ENCODE peak calls at places on chromosomes 5 and 9, in five cellular contexts. M is GM23338, J is HepG2, W is A549, I is K562. B is an unnamed sample.
A peak's percentile ranks its signal among the peaks of the same experiment; 100 is the strongest.

GRCh38 chr9:137395666-137396010 is 27.3 kb downstream of the EXD3 start:
- DNase-seq in M (no peak), J (no peak), W (no peak), I (no peak), B (no peak)

GRCh38 chr5:92560698-92561361 is 1020.2 kb downstream of the NR2F1-AS1 start:
- DNase-seq in M (peak; percentile 61), J (no peak), W (no peak), I (no peak), B (no peak)

GRCh38 chr5:83925321-83925877 is 204.7 kb upstream of the HAPLN1 start:
- DNase-seq in M (no peak), J (no peak), W (no peak), I (no peak), B (no peak)

GRCh38 chr5:116273458-116274242 is 188.8 kb downstream of the COMMD10 start:
- DNase-seq in M (no peak), J (no peak), W (no peak), I (no peak), B (peak; percentile 43)

GRCh38 chr5:15191012-15191411 is 309.0 kb upstream of the FBXL7 start:
- DNase-seq in M (no peak), J (no peak), W (no peak), I (no peak), B (no peak)

GRCh38 chr9:133715866-133716563 is 22.1 kb downstream of the SARDH start:
- DNase-seq in M (peak; percentile 71), J (peak; percentile 60), W (no peak), I (peak; percentile 31), B (no peak)

GRCh38 chr9:114080773-114081440 is 2.8 kb upstream of the AMBP start:
- DNase-seq in M (no peak), J (peak; percentile 99), W (peak; percentile 83), I (no peak), B (no peak)

GRCh38 chr5:133425764-133426738 is 186.3 kb downstream of the FSTL4 start:
- DNase-seq in M (no peak), J (no peak), W (no peak), I (no peak), B (no peak)

GRCh38 chr9:124022201-124023121 is 10.9 kb downstream of the LHX2 start:
- DNase-seq in M (peak; percentile 88), J (peak; percentile 24), W (no peak), I (peak; percentile 91), B (no peak)

GRCh38 chr5:150780180-150780692 is 1.7 kb downstream of the SMIM3 start:
- DNase-seq in M (no peak), J (no peak), W (no peak), I (no peak), B (peak; percentile 81)

GRCh38 chr9:88460583-88461332 is 72.5 kb downstream of the SPIN1 start:
- DNase-seq in M (peak; percentile 30), J (no peak), W (no peak), I (no peak), B (no peak)

GRCh38 chr5:92945630-92946097 is 635.4 kb downstream of the NR2F1-AS1 start:
- DNase-seq in M (no peak), J (peak; percentile 95), W (peak; percentile 19), I (no peak), B (no peak)

GRCh38 chr9:68947015-68947414 is 66.9 kb downstream of the PRKACG start:
- DNase-seq in M (peak; percentile 81), J (no peak), W (no peak), I (no peak), B (no peak)

GRCh38 chr5:138275379-138275782 is 960 bp upstream of the GFRA3 start:
- DNase-seq in M (peak; percentile 22), J (peak; percentile 7), W (no peak), I (no peak), B (no peak)

GRCh38 chr9:80127920-80128319 is 556.2 kb downstream of the TLE4 start:
- DNase-seq in M (no peak), J (no peak), W (no peak), I (no peak), B (no peak)

GRCh38 chr9:120775859-120776258 is 17.4 kb downstream of the FBXW2 start:
- DNase-seq in M (no peak), J (no peak), W (no peak), I (peak; percentile 34), B (no peak)

DNA sequence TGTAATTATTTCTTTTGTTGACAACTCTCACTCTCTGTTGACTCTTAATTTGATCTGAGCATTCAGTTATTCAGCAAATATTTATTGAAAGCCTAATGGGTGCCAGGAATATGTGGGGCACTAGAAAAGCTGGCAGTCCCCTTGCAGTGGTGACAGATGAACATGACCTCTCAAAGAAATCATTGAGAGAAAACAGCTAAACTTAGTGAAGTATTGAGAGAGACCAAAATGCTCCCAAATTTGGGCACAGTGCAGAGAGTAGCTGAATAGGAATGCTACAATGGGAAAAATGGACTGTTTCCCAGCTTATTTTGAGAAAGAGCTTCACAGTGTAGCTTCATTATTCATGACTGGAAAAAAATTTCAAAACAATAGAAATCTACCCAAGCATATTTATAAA is 257.9 kb downstream of the SGCD start:
- DNase-seq in M (no peak), J (no peak), W (no peak), I (no peak), B (no peak)
- TF ChIP-seq JUNB in M (no peak), J (no peak), W (no peak), I (no peak), B (no peak)

GRCh38 chr5:75706775-75707174 is 10.5 kb downstream of the POC5 start:
- DNase-seq in M (no peak), J (no peak), W (no peak), I (peak; percentile 14), B (no peak)

GRCh38 chr5:75712091-75712490 is 5.1 kb downstream of the POC5 start:
- DNase-seq in M (no peak), J (no peak), W (no peak), I (no peak), B (no peak)

GRCh38 chr5:75710630-75711029 is 6.6 kb downstream of the POC5 start:
- DNase-seq in M (no peak), J (no peak), W (no peak), I (no peak), B (no peak)

GRCh38 chr5:75707911-75708509 is 9.2 kb downstream of the POC5 start:
- DNase-seq in M (no peak), J (no peak), W (no peak), I (no peak), B (no peak)
- TF ChIP-seq JUNB in M (no peak), J (no peak), W (no peak), I (no peak), B (no peak)

DNA sequence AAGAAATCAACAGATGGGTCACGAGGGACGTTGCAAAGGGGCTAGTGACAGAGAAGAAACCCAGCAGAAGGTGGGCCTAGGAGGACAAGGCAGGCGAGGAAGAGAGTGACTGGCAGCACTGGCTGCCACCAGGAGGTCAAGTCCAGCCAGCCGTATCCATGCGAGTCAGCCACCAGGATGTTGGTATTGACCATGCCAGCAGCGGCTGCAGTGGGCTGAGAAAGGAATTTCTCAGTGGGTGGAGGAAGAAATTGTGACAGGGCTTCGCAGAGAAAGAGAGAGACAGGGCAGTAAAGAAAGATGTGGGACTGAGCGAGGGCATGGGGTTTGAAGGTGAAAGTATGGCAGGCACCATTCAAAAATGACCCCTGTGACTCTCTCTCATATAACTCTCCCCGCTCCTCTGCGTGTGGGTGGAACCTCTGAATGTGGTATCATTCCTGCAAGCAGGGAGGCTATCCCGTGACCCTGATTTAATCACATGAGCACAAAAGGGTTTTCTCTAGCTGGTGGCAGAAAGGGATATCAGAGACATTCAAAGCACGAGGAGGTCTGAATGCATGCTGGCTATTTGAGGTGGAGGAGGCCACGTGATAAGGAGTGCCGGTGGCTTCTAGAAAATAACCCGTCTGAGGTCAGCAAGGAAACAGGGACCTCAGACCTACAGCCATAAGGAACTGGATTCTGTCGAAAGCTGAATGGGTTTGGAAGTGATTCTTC is 45.4 kb upstream of the FBXW11 start:
- DNase-seq in M (no peak), J (no peak), W (no peak), I (peak; percentile 22), B (no peak)
- TF ChIP-seq JUNB in M (no peak), J (no peak), W (no peak), I (no peak), B (no peak)

GRCh38 chr5:176659860-176660461 is 12.7 kb downstream of the TSPAN17 start:
- DNase-seq in M (no peak), J (no peak), W (no peak), I (no peak), B (no peak)

GRCh38 chr5:176660530-176660859 is 13.2 kb downstream of the TSPAN17 start:
- DNase-seq in M (no peak), J (no peak), W (no peak), I (no peak), B (no peak)

GRCh38 chr5:176661676-176662075 is 14.4 kb downstream of the TSPAN17 start:
- DNase-seq in M (no peak), J (no peak), W (no peak), I (no peak), B (no peak)

GRCh38 chr5:176662371-176663333 is 15.4 kb downstream of the TSPAN17 start:
- DNase-seq in M (no peak), J (no peak), W (no peak), I (no peak), B (no peak)

DNA sequence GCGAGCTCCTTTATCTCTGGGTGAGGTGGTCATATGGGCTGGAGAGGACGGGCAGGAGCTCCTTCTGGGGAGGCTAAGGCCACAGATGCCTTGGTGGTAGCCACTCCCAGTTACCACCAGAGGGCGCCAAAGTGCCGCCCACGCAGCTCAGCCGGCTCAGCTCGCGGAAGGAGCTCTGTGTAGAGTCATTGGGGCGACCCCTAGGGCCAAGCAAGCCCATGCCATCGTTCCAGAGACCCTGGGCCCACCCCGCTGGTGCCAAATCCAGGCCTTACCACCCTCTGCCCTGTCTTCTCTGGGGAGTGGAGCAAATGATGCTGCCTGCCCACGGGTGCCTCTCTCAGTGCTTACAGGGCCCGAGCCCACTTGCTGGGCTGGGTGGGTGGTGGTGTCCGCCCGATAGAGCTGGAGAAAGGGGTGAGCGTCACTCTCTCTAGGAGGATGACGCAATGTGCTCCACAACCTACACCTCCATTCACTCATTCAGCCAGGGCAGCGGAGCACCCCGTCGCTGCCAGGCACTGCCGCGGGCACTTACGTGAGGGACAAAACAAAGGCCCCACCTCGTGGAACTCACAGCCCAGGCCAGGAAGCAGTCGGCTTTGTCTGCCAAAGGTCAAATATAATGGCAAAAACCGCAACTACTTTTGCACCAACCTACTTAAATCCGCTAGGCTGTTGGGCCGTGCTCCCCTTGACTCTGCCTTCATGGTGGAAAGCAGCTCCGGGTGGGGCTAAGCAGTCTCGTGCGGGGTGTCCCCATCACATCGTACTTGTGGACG is 13.8 kb downstream of the TSPAN17 start:
- DNase-seq in M (peak; percentile 90), J (peak; percentile 65), W (peak; percentile 95), I (peak; percentile 90), B (peak; percentile 16)
- TF ChIP-seq JUNB in M (no peak), J (no peak), W (no peak), I (no peak), B (no peak)

DNA sequence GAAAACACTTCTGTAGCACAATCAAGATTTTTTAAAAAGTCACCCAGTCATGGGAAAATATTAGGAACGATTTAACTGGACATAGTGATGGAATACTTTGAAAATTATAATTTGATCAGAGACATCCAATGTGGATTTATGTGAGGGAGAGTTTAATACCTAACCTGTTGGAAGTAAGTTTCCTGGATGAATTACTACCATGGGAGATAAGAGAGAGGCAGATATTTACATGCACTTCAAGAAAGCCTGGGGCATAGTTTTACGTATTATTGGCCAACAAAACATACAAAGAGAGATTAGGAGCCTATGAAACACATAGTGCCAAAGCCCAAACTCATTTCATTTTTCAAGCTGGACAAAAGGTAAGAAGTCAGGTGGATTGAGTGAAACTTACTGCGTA is 336.8 kb downstream of the SLIT3 start:
- DNase-seq in M (no peak), J (no peak), W (no peak), I (no peak), B (no peak)
- TF ChIP-seq JUNB in M (no peak), J (no peak), W (no peak), I (no peak), B (no peak)